ENCODE peak calls at places on chromosomes 13 and 19, in eight cellular contexts. P, Z, Y, T, W, L, X and K are unnamed samples.

GRCh38 chr19:22527554-22527953 is 105.4 kb upstream of the ZNF98 start:
- DNase-seq in Y (no peak), L (no peak), P (no peak), X (no peak), T (no peak), Z (no peak), W (no peak), K (no peak)

GRCh38 chr19:16051254-16052025 is 24.9 kb upstream of the TPM4 start:
- DNase-seq in Y (peak), P (no peak), W (no peak), T (peak), Z (no peak), L (no peak), X (peak), K (no peak)

GRCh38 chr13:90447735-90448103 is 899.8 kb upstream of the MIR17HG start:
- DNase-seq in T (peak), Z (no peak), P (peak), L (no peak), X (peak), W (no peak), Y (peak), K (peak)

GRCh38 chr19:2983351-2984195 is 6.2 kb downstream of the TLE6 start:
- DNase-seq in W (peak), T (peak), P (peak), X (no peak), Y (peak), L (peak), Z (no peak), K (no peak)

GRCh38 chr19:4375164-4375619 is 25.2 kb downstream of the SH3GL1 start:
- DNase-seq in Z (peak), X (peak), Y (peak), W (no peak), L (peak), T (peak), P (peak), K (no peak)

GRCh38 chr19:18712981-18713380 is 29.5 kb downstream of the CRTC1 start:
- DNase-seq in P (no peak), Y (no peak), Z (no peak), X (no peak), T (no peak), W (no peak), L (peak), K (no peak)

GRCh38 chr19:4100647-4101495 is 23.1 kb downstream of the MAP2K2 start:
- DNase-seq in Y (no peak), X (no peak), P (no peak), L (no peak), W (no peak), Z (no peak), T (no peak), K (no peak)

GRCh38 chr19:35346193-35347052 is 1.3 kb upstream of the FFAR1 start:
- DNase-seq in P (no peak), L (no peak), X (no peak), T (no peak), Y (peak), W (no peak), Z (no peak), K (no peak)

GRCh38 chr19:42634409-42635232 is 39.9 kb upstream of the CEACAM8 start:
- DNase-seq in X (peak), W (no peak), T (peak), L (no peak), Y (peak), Z (peak), P (peak), K (peak)

GRCh38 chr13:51887441-51887840 is 25.7 kb downstream of the CCDC70 start:
- DNase-seq in W (no peak), X (no peak), T (no peak), L (no peak), Z (no peak), P (no peak), Y (peak), K (no peak)

GRCh38 chr13:35978607-35979316 is 152.4 kb downstream of the DCLK1 start:
- DNase-seq in W (no peak), Z (no peak), T (peak), Y (peak), P (peak), X (peak), L (peak), K (peak)

GRCh38 chr13:78649997-78650724 is 8.8 kb downstream of the OBI1 start:
- DNase-seq in L (no peak), X (no peak), P (no peak), W (no peak), T (no peak), Y (no peak), Z (no peak), K (no peak)

GRCh38 chr19:49014870-49015255 is 2.0 kb downstream of the LHB start:
- DNase-seq in L (no peak), Y (no peak), W (no peak), Z (no peak), T (no peak), P (no peak), X (no peak), K (no peak)

GRCh38 chr19:16586477-16586871 is 14.3 kb upstream of the SLC35E1 start:
- DNase-seq in Z (peak), W (no peak), Y (no peak), T (no peak), L (no peak), X (no peak), P (no peak), K (no peak)

GRCh38 chr19:2998642-2999041 is 21.3 kb downstream of the TLE6 start:
- DNase-seq in P (no peak), L (no peak), X (no peak), T (no peak), W (no peak), Z (no peak), Y (no peak), K (no peak)

GRCh38 chr19:2686347-2686746 is 16.1 kb downstream of the GNG7 start:
- DNase-seq in Z (no peak), X (no peak), P (no peak), Y (no peak), W (no peak), L (no peak), T (no peak), K (no peak)

GRCh38 chr13:110953833-110954532 is 39.1 kb upstream of the ANKRD10 start:
- DNase-seq in P (no peak), X (no peak), Y (no peak), L (no peak), W (no peak), Z (no peak), T (no peak), K (no peak)

GRCh38 chr13:110590577-110590976 is 24.8 kb upstream of the NAXD start:
- DNase-seq in T (peak), Z (no peak), P (peak), Y (peak), X (no peak), L (no peak), W (no peak), K (no peak)

GRCh38 chr19:55486043-55486970 is 1.3 kb downstream of the NAT14 start:
- DNase-seq in W (peak), T (peak), P (no peak), X (no peak), L (no peak), Z (peak), Y (no peak), K (no peak)

GRCh38 chr13:86581711-86582110 is 782.5 kb upstream of the SLITRK6 start:
- DNase-seq in W (no peak), P (peak), T (no peak), Z (no peak), X (no peak), L (no peak), Y (peak), K (no peak)

GRCh38 chr13:86608739-86609138 is 809.5 kb upstream of the SLITRK6 start:
- DNase-seq in L (no peak), P (no peak), Y (no peak), T (no peak), X (no peak), Z (no peak), W (no peak), K (no peak)

GRCh38 chr13:107231941-107232340 is 664.0 kb upstream of the ARGLU1 start:
- DNase-seq in X (no peak), T (peak), Z (no peak), P (no peak), W (no peak), Y (no peak), L (no peak), K (no peak)

GRCh38 chr13:97810152-97810551 is 143.3 kb upstream of the IPO5 start:
- DNase-seq in P (peak), Z (no peak), L (peak), X (peak), Y (no peak), W (no peak), T (peak), K (peak)

GRCh38 chr19:45878043-45878794 is 7.7 kb downstream of the IRF2BP1 start:
- DNase-seq in L (no peak), W (no peak), Z (peak), T (no peak), P (no peak), X (no peak), Y (no peak), K (no peak)

GRCh38 chr19:7326105-7326877 is 22.4 kb upstream of the ARHGEF18 start:
- DNase-seq in Z (no peak), X (peak), Y (peak), L (no peak), T (peak), P (no peak), W (no peak), K (peak)
- TF ChIP-seq CTCF in Z (no peak), X (peak), Y (peak), L (peak), T (peak), P (peak), W (no peak), K (peak)

DNA sequence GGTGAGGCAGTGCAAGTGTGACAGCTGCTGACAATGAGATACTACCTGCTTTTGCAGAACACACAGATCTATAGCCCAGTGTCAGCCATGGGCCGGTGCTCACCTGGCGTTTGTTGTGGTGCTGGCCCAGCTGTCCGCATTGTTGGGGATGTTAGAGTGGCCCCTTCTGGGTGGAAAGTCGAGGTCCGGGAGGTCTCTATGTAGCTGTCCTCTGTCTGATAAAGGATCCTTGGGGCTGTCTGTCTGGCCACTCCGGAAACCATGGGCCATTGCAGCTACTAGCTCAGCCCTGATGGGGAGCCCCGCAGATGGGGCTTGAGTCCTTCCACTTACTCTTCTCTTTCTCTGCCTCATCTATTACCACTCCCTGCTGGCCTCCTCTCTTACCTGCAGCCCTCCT is 181.5 kb upstream of the TSHZ3 start:
- DNase-seq in L (no peak), W (no peak), Y (no peak), X (no peak), T (no peak), P (no peak), Z (no peak), K (no peak)
- TF ChIP-seq CTCF in L (no peak), W (no peak), Y (no peak), X (no peak), T (no peak), P (no peak), Z (no peak), K (no peak)

GRCh38 chr19:51688665-51689571 is 4.2 kb upstream of the SPACA6 start:
- DNase-seq in Y (peak), T (peak), L (peak), X (peak), W (peak), P (peak), Z (peak), K (peak)
- TF ChIP-seq CTCF in Y (no peak), T (no peak), L (no peak), X (no peak), W (peak), P (no peak), Z (no peak), K (peak)

GRCh38 chr13:114152831-114153371 is 20.5 kb upstream of the RASA3 start:
- DNase-seq in T (no peak), L (no peak), X (no peak), Z (peak), W (no peak), Y (no peak), P (no peak), K (no peak)
- TF ChIP-seq CTCF in T (no peak), L (no peak), X (no peak), Z (no peak), W (no peak), Y (no peak), P (no peak), K (no peak)

GRCh38 chr13:83880275-83881027 is 1.8 kb downstream of the SLITRK1 start:
- DNase-seq in P (no peak), Y (no peak), T (no peak), L (no peak), W (no peak), Z (peak), X (no peak), K (no peak)

GRCh38 chr13:83877901-83878300 is 4.4 kb downstream of the SLITRK1 start:
- DNase-seq in X (no peak), P (no peak), L (no peak), W (no peak), T (no peak), Z (no peak), Y (no peak), K (no peak)

GRCh38 chr13:83878691-83879410 is 3.4 kb downstream of the SLITRK1 start:
- DNase-seq in X (no peak), Y (no peak), L (peak), W (no peak), P (no peak), Z (peak), T (no peak), K (no peak)

GRCh38 chr13:83881031-83881727 is 1.1 kb downstream of the SLITRK1 start:
- DNase-seq in L (no peak), T (no peak), X (no peak), Z (no peak), P (no peak), Y (no peak), W (no peak), K (no peak)

GRCh38 chr13:83879431-83880171 is 2.7 kb downstream of the SLITRK1 start:
- DNase-seq in P (no peak), W (no peak), Y (peak), T (no peak), X (no peak), L (no peak), Z (peak), K (no peak)
- TF ChIP-seq CTCF in P (no peak), W (no peak), Y (no peak), T (no peak), X (no peak), L (no peak), Z (no peak), K (no peak)

GRCh38 chr19:57096640-57097361 is 23.0 kb upstream of the USP29 start:
- DNase-seq in W (no peak), L (no peak), Y (no peak), T (no peak), P (no peak), Z (no peak), X (no peak), K (no peak)

GRCh38 chr19:57103573-57104277 is 16.1 kb upstream of the USP29 start:
- DNase-seq in X (peak), Z (no peak), W (peak), T (peak), P (peak), Y (peak), L (peak), K (peak)

GRCh38 chr19:57099199-57099661 is 20.6 kb upstream of the USP29 start:
- DNase-seq in Y (peak), W (peak), T (no peak), Z (peak), X (peak), P (no peak), L (peak), K (peak)
- TF ChIP-seq CTCF in Y (peak), W (peak), T (peak), Z (peak), X (peak), P (peak), L (peak), K (peak)

GRCh38 chr13:108911807-108912206 is 282.4 kb downstream of the MYO16 start:
- DNase-seq in T (no peak), P (no peak), X (no peak), W (no peak), L (no peak), Y (peak), Z (no peak), K (no peak)

GRCh38 chr13:108919036-108919907 is 289.9 kb downstream of the MYO16 start:
- DNase-seq in X (peak), Y (peak), Z (no peak), P (peak), L (no peak), T (peak), W (no peak), K (no peak)

GRCh38 chr13:108917581-108917980 is 288.2 kb downstream of the MYO16 start:
- DNase-seq in Y (no peak), X (no peak), Z (no peak), L (no peak), P (no peak), T (no peak), W (no peak), K (peak)

GRCh38 chr13:108915634-108916497 is 286.5 kb downstream of the MYO16 start:
- DNase-seq in P (peak), T (peak), Y (peak), L (peak), X (peak), W (peak), Z (peak), K (peak)

GRCh38 chr13:108915095-108915633 is 285.8 kb downstream of the MYO16 start:
- DNase-seq in W (no peak), T (peak), Z (no peak), Y (peak), L (peak), P (peak), X (peak), K (peak)
- TF ChIP-seq CTCF in W (peak), T (peak), Z (no peak), Y (peak), L (peak), P (peak), X (peak), K (peak)

DNA sequence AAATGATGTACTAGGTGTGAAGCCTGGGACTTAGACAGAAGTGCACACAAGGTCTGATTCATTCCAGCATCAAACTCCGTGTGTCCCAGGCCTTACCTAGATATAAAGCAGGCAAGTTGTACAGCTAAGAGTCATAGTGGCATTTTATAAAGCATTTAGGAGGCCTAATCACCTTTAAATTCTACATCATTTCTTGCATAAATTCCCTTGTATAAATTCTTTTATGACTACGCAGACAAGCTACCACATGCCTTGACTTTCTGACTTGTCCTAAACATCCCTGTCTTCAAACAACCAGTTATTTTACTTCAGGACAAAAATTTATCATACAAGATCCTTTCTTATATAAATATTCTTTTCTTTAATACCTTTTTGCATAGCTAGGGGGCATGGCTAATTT is 22.5 kb downstream of the TMEM255B start:
- DNase-seq in T (peak), W (no peak), P (no peak), Y (peak), Z (no peak), L (no peak), X (no peak), K (no peak)
- TF ChIP-seq CTCF in T (no peak), W (no peak), P (no peak), Y (no peak), Z (no peak), L (no peak), X (no peak), K (no peak)